ENCODE peak calls at places on chromosomes 6 and 20, in eight cellular contexts. B is stomach, J is prostate gland, R is ovary, S is H54, G is heart left ventricle, W is transverse colon, O is A549. L is an unnamed sample.

GRCh38 chr6:27617046-27617687 is 144.3 kb upstream of the ZNF184 start:
- DNase-seq in R (no peak), G (no peak), J (no peak), S (no peak), W (no peak), B (no peak), O (no peak), L (no peak)

GRCh38 chr6:25017932-25018581 is 82.3 kb upstream of the RIPOR2 start:
- DNase-seq in S (peak), O (peak), W (peak), R (no peak), B (peak), G (peak), J (peak), L (peak)

GRCh38 chr6:48027704-48028435 is 83.1 kb downstream of the PTCHD4 start:
- DNase-seq in S (no peak), G (no peak), J (no peak), O (no peak), R (no peak), B (no peak), W (no peak), L (no peak)

GRCh38 chr6:155328539-155329459 is 14.5 kb upstream of the TFB1M start:
- DNase-seq in G (no peak), S (no peak), J (no peak), B (peak), W (peak), O (no peak), R (no peak), L (no peak)

GRCh38 chr6:168158280-168158979 is 79.4 kb upstream of the FRMD1 start:
- DNase-seq in W (no peak), B (no peak), S (no peak), R (no peak), J (peak), G (peak), O (no peak), L (no peak)

GRCh38 chr6:147095316-147095715 is 108.9 kb upstream of the STXBP5 start:
- DNase-seq in J (no peak), S (no peak), W (no peak), R (no peak), G (no peak), B (no peak), O (no peak), L (no peak)

GRCh38 chr6:38105066-38105465 is 285.5 kb downstream of the ZFAND3 start:
- DNase-seq in S (no peak), J (no peak), W (no peak), R (no peak), O (no peak), B (no peak), G (no peak), L (no peak)

GRCh38 chr6:151370509-151371078 is 20.8 kb downstream of the ZBTB2 start:
- DNase-seq in B (no peak), S (no peak), O (peak), J (no peak), W (no peak), G (no peak), R (no peak), L (no peak)

GRCh38 chr6:35047265-35048011 is 93.7 kb downstream of the TCP11 start:
- DNase-seq in G (no peak), J (no peak), W (peak), O (no peak), R (no peak), S (no peak), B (no peak), L (no peak)

GRCh38 chr20:53660947-53661381 is 67.3 kb upstream of the ZNF217 start:
- DNase-seq in S (no peak), J (no peak), W (no peak), B (no peak), R (peak), O (no peak), G (no peak), L (no peak)

GRCh38 chr6:166604911-166605310 is 18.4 kb upstream of the RAMACL start:
- DNase-seq in W (no peak), O (no peak), G (no peak), B (no peak), R (no peak), S (no peak), J (no peak), L (no peak)

GRCh38 chr6:117265425-117266266 is at the start of gene VGLL2:
- DNase-seq in S (no peak), O (no peak), W (peak), R (no peak), G (no peak), B (no peak), J (no peak), L (no peak)

GRCh38 chr20:50580016-50580747 is 70.0 kb downstream of the PTPN1 start:
- DNase-seq in W (peak), O (peak), B (peak), J (peak), R (peak), S (peak), G (peak), L (peak)

GRCh38 chr20:46419882-46420281 is 13.5 kb upstream of the ELMO2 start:
- DNase-seq in J (no peak), S (no peak), G (no peak), R (no peak), B (no peak), W (no peak), O (no peak), L (no peak)

GRCh38 chr6:134802426-134803058 is 147.4 kb downstream of the ALDH8A1 start:
- DNase-seq in O (no peak), G (no peak), J (peak), W (no peak), R (no peak), S (no peak), B (no peak), L (no peak)

GRCh38 chr6:44268095-44268628 is 2.1 kb upstream of the TMEM151B start:
- DNase-seq in B (peak), O (peak), W (peak), J (peak), S (no peak), R (no peak), G (no peak), L (peak)

GRCh38 chr6:14079433-14079832 is 38.1 kb upstream of the CD83 start:
- DNase-seq in G (no peak), S (peak), B (no peak), O (no peak), R (no peak), W (no peak), J (no peak), L (no peak)

GRCh38 chr6:2773450-2773849 is 8.3 kb downstream of the WRNIP1 start:
- DNase-seq in S (no peak), G (no peak), B (no peak), R (no peak), W (no peak), O (no peak), J (no peak), L (no peak)

GRCh38 chr6:3750324-3751018 is 1.0 kb downstream of the PXDC1 start:
- DNase-seq in R (peak), O (no peak), J (peak), S (peak), G (peak), B (peak), W (peak), L (peak)

GRCh38 chr6:137707590-137708360 is 159.3 kb upstream of the TNFAIP3 start:
- DNase-seq in G (peak), W (peak), O (peak), B (peak), R (peak), J (peak), S (no peak), L (peak)

GRCh38 chr6:43228951-43229802 is at the start of gene DNPH1:
- DNase-seq in R (peak), G (peak), W (peak), S (peak), B (peak), O (peak), J (peak), L (peak)

GRCh38 chr6:163318071-163318786 is 96.3 kb upstream of the QKI start:
- DNase-seq in S (no peak), W (no peak), J (no peak), G (peak), R (no peak), B (no peak), O (no peak), L (no peak)

GRCh38 chr6:36616888-36617521 is 22.8 kb downstream of the SRSF3 start:
- DNase-seq in B (peak), G (no peak), O (peak), S (peak), W (peak), J (peak), R (no peak), L (peak)

GRCh38 chr6:148973809-148974208 is 227.0 kb downstream of the UST start:
- DNase-seq in J (no peak), G (no peak), O (peak), B (no peak), W (no peak), R (no peak), S (no peak), L (no peak)

GRCh38 chr6:38990475-38990874 is 58.1 kb upstream of the GLP1R start:
- DNase-seq in W (no peak), J (no peak), S (no peak), B (no peak), O (no peak), R (no peak), G (no peak), L (no peak)

GRCh38 chr6:144633886-144634285 is 348.8 kb downstream of the UTRN start:
- DNase-seq in G (no peak), B (no peak), S (no peak), R (no peak), O (no peak), W (no peak), J (no peak), L (no peak)

GRCh38 chr20:9454781-9455180 is 59.6 kb upstream of the LAMP5 start:
- DNase-seq in W (no peak), R (no peak), O (no peak), B (no peak), G (no peak), S (no peak), J (no peak), L (no peak)

GRCh38 chr6:134176283-134176975 is 124.0 kb upstream of the SLC2A12 start:
- DNase-seq in J (peak), O (no peak), S (no peak), B (peak), W (no peak), G (peak), R (peak), L (peak)

GRCh38 chr20:44468044-44468782 is 7.5 kb upstream of the TTPAL start:
- DNase-seq in S (no peak), G (no peak), R (no peak), O (no peak), B (no peak), W (no peak), J (no peak), L (no peak)

GRCh38 chr6:21381336-21381963 is 212.1 kb upstream of the SOX4 start:
- DNase-seq in J (no peak), S (no peak), W (no peak), O (peak), G (no peak), B (no peak), R (no peak), L (no peak)

GRCh38 chr6:114176726-114177125 is 166.1 kb downstream of the HS3ST5 start:
- DNase-seq in B (no peak), J (no peak), R (no peak), W (no peak), S (no peak), G (no peak), O (no peak), L (no peak)

GRCh38 chr6:81241717-81242116 is 510.8 kb downstream of the TENT5A start:
- DNase-seq in O (peak), J (no peak), R (no peak), B (no peak), W (no peak), G (no peak), S (peak), L (no peak)

GRCh38 chr20:59455392-59456341 is 148.7 kb upstream of the PHACTR3 start:
- DNase-seq in G (no peak), S (peak), R (no peak), O (peak), J (peak), W (no peak), B (peak), L (peak)

GRCh38 chr6:115091461-115091860 is 748.6 kb upstream of the HS3ST5 start:
- DNase-seq in S (no peak), W (no peak), B (no peak), O (no peak), J (no peak), R (no peak), G (no peak), L (no peak)

GRCh38 chr20:11919571-11919970 is 1.9 kb downstream of the BTBD3 start:
- DNase-seq in J (no peak), G (no peak), B (no peak), O (no peak), S (no peak), W (no peak), R (no peak), L (no peak)

GRCh38 chr20:39269031-39269461 is 306.9 kb downstream of the DHX35 start:
- DNase-seq in O (peak), J (peak), S (peak), R (no peak), G (peak), W (peak), B (peak), L (peak)

GRCh38 chr20:34001378-34001777 is 7.7 kb downstream of the RALY start:
- DNase-seq in G (no peak), W (no peak), O (no peak), R (no peak), S (no peak), B (no peak), J (no peak), L (no peak)

GRCh38 chr6:95185874-95186273 is 391.5 kb upstream of the MANEA start:
- DNase-seq in S (no peak), J (no peak), B (no peak), R (no peak), W (no peak), G (no peak), O (no peak), L (no peak)

GRCh38 chr6:166439366-166440091 is 56.8 kb upstream of the MPC1 start:
- DNase-seq in J (no peak), R (no peak), B (no peak), O (no peak), W (no peak), S (no peak), G (no peak), L (no peak)

GRCh38 chr6:12060780-12061619 is 48.9 kb downstream of the HIVEP1 start:
- DNase-seq in O (peak), S (peak), W (peak), G (peak), B (peak), R (no peak), J (no peak), L (no peak)
- TF ChIP-seq POLR2A in O (peak), S (no peak), W (no peak), G (no peak), B (no peak), R (no peak), J (no peak), L (no peak)

DNA sequence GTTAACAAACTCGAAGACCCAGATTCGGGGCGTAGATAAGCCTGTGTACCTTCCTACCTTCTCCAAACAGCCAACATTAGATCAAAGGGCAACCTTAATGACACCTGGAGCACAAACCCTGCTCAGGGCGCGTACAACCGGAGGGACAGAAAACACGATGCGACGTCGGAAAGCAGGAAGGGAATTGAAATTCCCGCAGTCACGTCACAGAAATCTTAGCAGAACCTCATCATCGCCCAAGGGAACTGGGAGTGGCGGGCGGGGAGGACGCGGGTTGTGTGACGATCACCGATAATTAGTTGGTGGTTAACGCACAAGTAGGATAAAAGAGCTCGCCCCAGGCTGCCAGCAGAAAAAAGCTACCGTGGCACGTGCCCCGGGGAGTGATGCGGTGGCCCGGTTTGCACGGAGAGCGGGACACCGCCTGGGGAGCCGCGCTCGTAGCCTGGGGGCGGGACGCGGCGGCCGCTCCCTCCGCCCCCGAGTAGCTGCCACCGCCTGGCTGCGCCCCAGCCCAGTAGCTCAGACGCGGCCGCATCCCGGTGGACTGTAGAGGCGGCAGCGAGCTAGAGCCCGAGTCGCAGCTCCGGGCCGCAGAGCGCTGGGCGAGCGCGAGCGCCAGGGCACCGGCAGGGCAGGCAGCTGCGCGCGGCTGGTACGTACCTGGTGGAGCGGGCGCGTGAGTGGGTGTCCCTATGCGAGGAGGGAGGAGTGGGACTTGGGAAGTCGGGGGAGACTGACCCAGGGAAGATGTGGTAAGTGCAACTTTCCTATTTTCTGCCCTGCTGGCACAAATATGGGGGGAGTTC is at the start of gene PKIB:
- DNase-seq in B (peak), R (peak), J (peak), G (peak), O (peak), S (peak), W (peak), L (peak)
- TF ChIP-seq POLR2A in B (peak), R (no peak), J (peak), G (no peak), O (no peak), S (peak), W (peak), L (no peak)

GRCh38 chr6:122198922-122199321 is 200.5 kb upstream of the HSF2 start:
- DNase-seq in O (no peak), J (no peak), R (no peak), G (no peak), B (no peak), W (no peak), S (no peak), L (no peak)

GRCh38 chr6:122200441-122200840 is 199.0 kb upstream of the HSF2 start:
- DNase-seq in R (no peak), O (no peak), G (no peak), B (no peak), S (no peak), J (no peak), W (no peak), L (no peak)

GRCh38 chr6:122207061-122207460 is 192.4 kb upstream of the HSF2 start:
- DNase-seq in J (no peak), B (no peak), R (no peak), S (no peak), W (no peak), G (no peak), O (no peak), L (no peak)

GRCh38 chr6:122207794-122208193 is 191.7 kb upstream of the HSF2 start:
- DNase-seq in R (no peak), J (no peak), G (no peak), O (no peak), W (no peak), S (no peak), B (no peak), L (no peak)

DNA sequence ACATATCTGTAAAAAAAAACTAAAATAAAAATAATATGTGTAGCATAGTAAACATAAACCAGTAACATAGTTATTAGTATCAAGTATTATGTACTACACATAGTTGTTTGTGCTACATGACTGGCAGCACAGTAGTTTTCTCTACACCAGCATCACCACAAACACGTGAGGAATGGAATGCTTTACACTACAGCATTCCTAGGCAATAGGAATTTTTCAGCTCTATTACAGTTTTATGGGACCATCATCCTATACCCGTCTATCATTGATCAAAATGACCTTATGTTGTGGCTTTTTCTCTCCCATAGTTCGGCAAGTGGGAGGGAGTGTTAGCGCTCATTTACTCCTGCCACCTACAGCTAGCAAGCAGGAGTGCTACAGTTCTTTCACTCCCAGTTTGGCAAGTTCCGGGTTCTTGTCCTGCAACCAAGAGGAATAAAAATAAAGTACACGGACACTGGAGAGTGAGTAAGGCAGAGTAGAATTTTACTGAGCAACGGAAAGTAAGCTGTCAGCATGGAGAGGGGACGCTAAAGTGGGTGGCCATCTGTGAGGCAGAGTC is 196.8 kb upstream of the HSF2 start:
- DNase-seq in R (no peak), S (no peak), W (no peak), G (no peak), J (no peak), O (peak), B (no peak), L (no peak)
- TF ChIP-seq POLR2A in R (no peak), S (no peak), W (no peak), G (no peak), J (no peak), O (no peak), B (no peak), L (no peak)

DNA sequence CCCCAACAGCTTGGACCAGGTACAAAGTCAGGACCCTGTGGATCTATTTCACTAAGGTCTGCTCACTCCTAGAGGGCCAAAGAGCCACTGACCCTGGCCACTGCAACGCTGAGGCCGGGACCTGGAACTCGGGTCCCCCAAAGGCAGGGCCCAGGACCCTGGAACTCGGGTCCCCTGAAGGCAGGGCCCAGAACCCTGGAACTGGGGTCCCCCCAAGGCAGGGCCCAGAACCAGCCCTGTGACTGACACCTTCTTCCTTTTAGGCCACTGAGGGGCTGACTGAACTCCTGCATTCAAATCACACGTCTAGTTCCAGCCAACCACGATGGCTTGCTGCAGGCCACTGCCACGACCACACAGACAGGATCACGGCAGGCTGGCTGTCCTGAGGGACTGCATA is 9.4 kb downstream of the TCFL5 start:
- DNase-seq in S (no peak), O (no peak), B (no peak), G (no peak), J (no peak), W (no peak), R (no peak), L (no peak)
- TF ChIP-seq POLR2A in S (no peak), O (no peak), B (no peak), G (no peak), J (no peak), W (no peak), R (no peak), L (no peak)